ENCODE peak calls at places on chromosome 15, in ten cellular contexts. One of them, this sample, is unnamed.
A peak's percentile ranks its signal among the peaks of the same experiment; 100 is the strongest.

GRCh38 chr15:101372149-101372577 is 77.1 kb upstream of the SNRPA1 start:
- DNase-seq in naive thymus-derived CD8-positive, alpha-beta T cell: no peak
- DNase-seq in psoas muscle: no peak
- DNase-seq in central memory CD4-positive, alpha-beta T cell: no peak
- DNase-seq in ascending aorta: no peak
- DNase-seq in hypothalamus: no peak
- DNase-seq in left colon: no peak
- DNase-seq in DMS153: no peak
- DNase-seq in NCI-H1105 treated with DMSO at 0.1 percent for 48 hours: no peak
- DNase-seq in activated CD8-positive, alpha-beta memory T cell treated with anti-CD3 and anti-CD28 coated beads for 4 hours: no peak
- DNase-seq in this sample: no peak

GRCh38 chr15:23823508-23823907 is 136.4 kb upstream of the NDN start:
- DNase-seq in naive thymus-derived CD8-positive, alpha-beta T cell: no peak
- DNase-seq in psoas muscle: no peak
- DNase-seq in central memory CD4-positive, alpha-beta T cell: no peak
- DNase-seq in ascending aorta: no peak
- DNase-seq in hypothalamus: no peak
- DNase-seq in left colon: peak; percentile 9
- DNase-seq in DMS153: no peak
- DNase-seq in NCI-H1105 treated with DMSO at 0.1 percent for 48 hours: no peak
- DNase-seq in activated CD8-positive, alpha-beta memory T cell treated with anti-CD3 and anti-CD28 coated beads for 4 hours: no peak
- DNase-seq in this sample: no peak

GRCh38 chr15:76345880-76346665 is 9.5 kb downstream of the ISL2 start:
- DNase-seq in naive thymus-derived CD8-positive, alpha-beta T cell: no peak
- DNase-seq in psoas muscle: no peak
- DNase-seq in central memory CD4-positive, alpha-beta T cell: no peak
- DNase-seq in ascending aorta: no peak
- DNase-seq in hypothalamus: no peak
- DNase-seq in left colon: peak; percentile 82
- DNase-seq in DMS153: no peak
- DNase-seq in NCI-H1105 treated with DMSO at 0.1 percent for 48 hours: no peak
- DNase-seq in activated CD8-positive, alpha-beta memory T cell treated with anti-CD3 and anti-CD28 coated beads for 4 hours: no peak
- DNase-seq in this sample: no peak

GRCh38 chr15:88702983-88703382 is 64.2 kb downstream of the ISG20 start:
- DNase-seq in naive thymus-derived CD8-positive, alpha-beta T cell: no peak
- DNase-seq in psoas muscle: no peak
- DNase-seq in central memory CD4-positive, alpha-beta T cell: no peak
- DNase-seq in ascending aorta: no peak
- DNase-seq in hypothalamus: no peak
- DNase-seq in left colon: no peak
- DNase-seq in DMS153: no peak
- DNase-seq in NCI-H1105 treated with DMSO at 0.1 percent for 48 hours: no peak
- DNase-seq in activated CD8-positive, alpha-beta memory T cell treated with anti-CD3 and anti-CD28 coated beads for 4 hours: no peak
- DNase-seq in this sample: no peak

GRCh38 chr15:51736069-51736468 is 1.4 kb downstream of the LYSMD2 start:
- DNase-seq in naive thymus-derived CD8-positive, alpha-beta T cell: no peak
- DNase-seq in psoas muscle: no peak
- DNase-seq in central memory CD4-positive, alpha-beta T cell: no peak
- DNase-seq in ascending aorta: no peak
- DNase-seq in hypothalamus: no peak
- DNase-seq in left colon: no peak
- DNase-seq in DMS153: no peak
- DNase-seq in NCI-H1105 treated with DMSO at 0.1 percent for 48 hours: no peak
- DNase-seq in activated CD8-positive, alpha-beta memory T cell treated with anti-CD3 and anti-CD28 coated beads for 4 hours: no peak
- DNase-seq in this sample: no peak

GRCh38 chr15:93067649-93068085 is 21.3 kb downstream of the RGMA start:
- DNase-seq in naive thymus-derived CD8-positive, alpha-beta T cell: no peak
- DNase-seq in psoas muscle: peak; percentile 54
- DNase-seq in central memory CD4-positive, alpha-beta T cell: no peak
- DNase-seq in ascending aorta: no peak
- DNase-seq in hypothalamus: no peak
- DNase-seq in left colon: no peak
- DNase-seq in DMS153: no peak
- DNase-seq in NCI-H1105 treated with DMSO at 0.1 percent for 48 hours: no peak
- DNase-seq in activated CD8-positive, alpha-beta memory T cell treated with anti-CD3 and anti-CD28 coated beads for 4 hours: no peak
- DNase-seq in this sample: no peak

GRCh38 chr15:76987896-76988860 is 6.7 kb upstream of the PSTPIP1 start:
- DNase-seq in naive thymus-derived CD8-positive, alpha-beta T cell: no peak
- DNase-seq in psoas muscle: peak; percentile 76
- DNase-seq in central memory CD4-positive, alpha-beta T cell: no peak
- DNase-seq in ascending aorta: peak; percentile 65
- DNase-seq in hypothalamus: no peak
- DNase-seq in left colon: peak; percentile 60
- DNase-seq in DMS153: no peak
- DNase-seq in NCI-H1105 treated with DMSO at 0.1 percent for 48 hours: no peak
- DNase-seq in activated CD8-positive, alpha-beta memory T cell treated with anti-CD3 and anti-CD28 coated beads for 4 hours: no peak
- DNase-seq in this sample: no peak

GRCh38 chr15:58932791-58933310 is 628 bp downstream of the SLTM start:
- DNase-seq in naive thymus-derived CD8-positive, alpha-beta T cell: no peak
- DNase-seq in psoas muscle: no peak
- DNase-seq in central memory CD4-positive, alpha-beta T cell: no peak
- DNase-seq in ascending aorta: no peak
- DNase-seq in hypothalamus: no peak
- DNase-seq in left colon: no peak
- DNase-seq in DMS153: no peak
- DNase-seq in NCI-H1105 treated with DMSO at 0.1 percent for 48 hours: peak; percentile 47
- DNase-seq in activated CD8-positive, alpha-beta memory T cell treated with anti-CD3 and anti-CD28 coated beads for 4 hours: no peak
- DNase-seq in this sample: peak; percentile 54

GRCh38 chr15:83046558-83047127 is 20.4 kb downstream of the BTBD1 start:
- DNase-seq in naive thymus-derived CD8-positive, alpha-beta T cell: no peak
- DNase-seq in psoas muscle: no peak
- DNase-seq in central memory CD4-positive, alpha-beta T cell: no peak
- DNase-seq in ascending aorta: no peak
- DNase-seq in hypothalamus: no peak
- DNase-seq in left colon: no peak
- DNase-seq in DMS153: no peak
- DNase-seq in NCI-H1105 treated with DMSO at 0.1 percent for 48 hours: no peak
- DNase-seq in activated CD8-positive, alpha-beta memory T cell treated with anti-CD3 and anti-CD28 coated beads for 4 hours: no peak
- DNase-seq in this sample: no peak

GRCh38 chr15:79702621-79703020 is 194.2 kb downstream of the MTHFS start:
- DNase-seq in naive thymus-derived CD8-positive, alpha-beta T cell: no peak
- DNase-seq in psoas muscle: no peak
- DNase-seq in central memory CD4-positive, alpha-beta T cell: no peak
- DNase-seq in ascending aorta: no peak
- DNase-seq in hypothalamus: no peak
- DNase-seq in left colon: no peak
- DNase-seq in DMS153: no peak
- DNase-seq in NCI-H1105 treated with DMSO at 0.1 percent for 48 hours: no peak
- DNase-seq in activated CD8-positive, alpha-beta memory T cell treated with anti-CD3 and anti-CD28 coated beads for 4 hours: no peak
- DNase-seq in this sample: no peak

GRCh38 chr15:64842099-64842940 is 605 bp downstream of the PLEKHO2 start:
- DNase-seq in naive thymus-derived CD8-positive, alpha-beta T cell: peak; percentile 53
- DNase-seq in psoas muscle: peak; percentile 49
- DNase-seq in central memory CD4-positive, alpha-beta T cell: no peak
- DNase-seq in ascending aorta: peak; percentile 78
- DNase-seq in hypothalamus: no peak
- DNase-seq in left colon: no peak
- DNase-seq in DMS153: no peak
- DNase-seq in NCI-H1105 treated with DMSO at 0.1 percent for 48 hours: no peak
- DNase-seq in activated CD8-positive, alpha-beta memory T cell treated with anti-CD3 and anti-CD28 coated beads for 4 hours: no peak
- DNase-seq in this sample: no peak

GRCh38 chr15:91956026-91956723 is 102.7 kb downstream of the SLCO3A1 start:
- DNase-seq in naive thymus-derived CD8-positive, alpha-beta T cell: no peak
- DNase-seq in psoas muscle: no peak
- DNase-seq in central memory CD4-positive, alpha-beta T cell: no peak
- DNase-seq in ascending aorta: no peak
- DNase-seq in hypothalamus: no peak
- DNase-seq in left colon: no peak
- DNase-seq in DMS153: no peak
- DNase-seq in NCI-H1105 treated with DMSO at 0.1 percent for 48 hours: no peak
- DNase-seq in activated CD8-positive, alpha-beta memory T cell treated with anti-CD3 and anti-CD28 coated beads for 4 hours: no peak
- DNase-seq in this sample: no peak

GRCh38 chr15:39040861-39041260 is 476.2 kb upstream of the RASGRP1 start:
- DNase-seq in naive thymus-derived CD8-positive, alpha-beta T cell: no peak
- DNase-seq in psoas muscle: no peak
- DNase-seq in central memory CD4-positive, alpha-beta T cell: no peak
- DNase-seq in ascending aorta: no peak
- DNase-seq in hypothalamus: no peak
- DNase-seq in left colon: no peak
- DNase-seq in DMS153: no peak
- DNase-seq in NCI-H1105 treated with DMSO at 0.1 percent for 48 hours: no peak
- DNase-seq in activated CD8-positive, alpha-beta memory T cell treated with anti-CD3 and anti-CD28 coated beads for 4 hours: no peak
- DNase-seq in this sample: no peak

GRCh38 chr15:69060744-69061143 is 46.2 kb downstream of the NOX5 start:
- DNase-seq in naive thymus-derived CD8-positive, alpha-beta T cell: no peak
- DNase-seq in psoas muscle: no peak
- DNase-seq in central memory CD4-positive, alpha-beta T cell: peak; percentile 9
- DNase-seq in ascending aorta: no peak
- DNase-seq in hypothalamus: no peak
- DNase-seq in left colon: no peak
- DNase-seq in DMS153: no peak
- DNase-seq in NCI-H1105 treated with DMSO at 0.1 percent for 48 hours: no peak
- DNase-seq in activated CD8-positive, alpha-beta memory T cell treated with anti-CD3 and anti-CD28 coated beads for 4 hours: no peak
- DNase-seq in this sample: no peak

GRCh38 chr15:73867956-73868355 is 5.4 kb upstream of the TBC1D21 start:
- DNase-seq in naive thymus-derived CD8-positive, alpha-beta T cell: peak; percentile 26
- DNase-seq in psoas muscle: no peak
- DNase-seq in central memory CD4-positive, alpha-beta T cell: no peak
- DNase-seq in ascending aorta: no peak
- DNase-seq in hypothalamus: no peak
- DNase-seq in left colon: no peak
- DNase-seq in DMS153: no peak
- DNase-seq in NCI-H1105 treated with DMSO at 0.1 percent for 48 hours: no peak
- DNase-seq in activated CD8-positive, alpha-beta memory T cell treated with anti-CD3 and anti-CD28 coated beads for 4 hours: no peak
- DNase-seq in this sample: no peak

GRCh38 chr15:68791431-68792283 is 29.0 kb downstream of the ANP32A start:
- DNase-seq in naive thymus-derived CD8-positive, alpha-beta T cell: peak; percentile 83
- DNase-seq in psoas muscle: no peak
- DNase-seq in central memory CD4-positive, alpha-beta T cell: peak; percentile 57
- DNase-seq in ascending aorta: no peak
- DNase-seq in hypothalamus: no peak
- DNase-seq in left colon: no peak
- DNase-seq in DMS153: no peak
- DNase-seq in NCI-H1105 treated with DMSO at 0.1 percent for 48 hours: no peak
- DNase-seq in activated CD8-positive, alpha-beta memory T cell treated with anti-CD3 and anti-CD28 coated beads for 4 hours: peak; percentile 43
- DNase-seq in this sample: no peak

GRCh38 chr15:101167791-101168462 is 83.9 kb downstream of the CHSY1 start:
- DNase-seq in naive thymus-derived CD8-positive, alpha-beta T cell: peak; percentile 71
- DNase-seq in psoas muscle: peak; percentile 67
- DNase-seq in central memory CD4-positive, alpha-beta T cell: peak; percentile 32
- DNase-seq in ascending aorta: peak; percentile 92
- DNase-seq in hypothalamus: peak; percentile 35
- DNase-seq in left colon: peak; percentile 33
- DNase-seq in DMS153: no peak
- DNase-seq in NCI-H1105 treated with DMSO at 0.1 percent for 48 hours: no peak
- DNase-seq in activated CD8-positive, alpha-beta memory T cell treated with anti-CD3 and anti-CD28 coated beads for 4 hours: peak; percentile 59
- DNase-seq in this sample: peak; percentile 42

GRCh38 chr15:33149919-33150318 is 44.6 kb downstream of the FMN1 start:
- DNase-seq in naive thymus-derived CD8-positive, alpha-beta T cell: no peak
- DNase-seq in psoas muscle: no peak
- DNase-seq in central memory CD4-positive, alpha-beta T cell: no peak
- DNase-seq in ascending aorta: no peak
- DNase-seq in hypothalamus: no peak
- DNase-seq in left colon: no peak
- DNase-seq in DMS153: no peak
- DNase-seq in NCI-H1105 treated with DMSO at 0.1 percent for 48 hours: no peak
- DNase-seq in activated CD8-positive, alpha-beta memory T cell treated with anti-CD3 and anti-CD28 coated beads for 4 hours: no peak
- DNase-seq in this sample: no peak

GRCh38 chr15:70530906-70531305 is 232.5 kb downstream of the UACA start:
- DNase-seq in naive thymus-derived CD8-positive, alpha-beta T cell: no peak
- DNase-seq in psoas muscle: no peak
- DNase-seq in central memory CD4-positive, alpha-beta T cell: no peak
- DNase-seq in ascending aorta: no peak
- DNase-seq in hypothalamus: no peak
- DNase-seq in left colon: no peak
- DNase-seq in DMS153: no peak
- DNase-seq in NCI-H1105 treated with DMSO at 0.1 percent for 48 hours: no peak
- DNase-seq in activated CD8-positive, alpha-beta memory T cell treated with anti-CD3 and anti-CD28 coated beads for 4 hours: no peak
- DNase-seq in this sample: no peak

GRCh38 chr15:85543741-85544155 is 163.3 kb downstream of the AKAP13 start:
- DNase-seq in naive thymus-derived CD8-positive, alpha-beta T cell: peak; percentile 69
- DNase-seq in psoas muscle: peak; percentile 32
- DNase-seq in central memory CD4-positive, alpha-beta T cell: peak; percentile 23
- DNase-seq in ascending aorta: peak; percentile 80
- DNase-seq in hypothalamus: no peak
- DNase-seq in left colon: peak; percentile 87
- DNase-seq in DMS153: peak; percentile 60
- DNase-seq in NCI-H1105 treated with DMSO at 0.1 percent for 48 hours: peak; percentile 79
- DNase-seq in activated CD8-positive, alpha-beta memory T cell treated with anti-CD3 and anti-CD28 coated beads for 4 hours: no peak
- DNase-seq in this sample: peak; percentile 86

GRCh38 chr15:58748787-58749531 is 548 bp downstream of the ADAM10 start:
- DNase-seq in naive thymus-derived CD8-positive, alpha-beta T cell: peak; percentile 67
- DNase-seq in psoas muscle: peak; percentile 49
- DNase-seq in central memory CD4-positive, alpha-beta T cell: peak; percentile 24
- DNase-seq in ascending aorta: peak; percentile 72
- DNase-seq in hypothalamus: peak; percentile 57
- DNase-seq in left colon: peak; percentile 67
- DNase-seq in DMS153: no peak
- DNase-seq in NCI-H1105 treated with DMSO at 0.1 percent for 48 hours: peak; percentile 76
- DNase-seq in activated CD8-positive, alpha-beta memory T cell treated with anti-CD3 and anti-CD28 coated beads for 4 hours: no peak
- DNase-seq in this sample: peak; percentile 49

GRCh38 chr15:50911641-50912040 is 3.2 kb downstream of the AP4E1 start:
- DNase-seq in naive thymus-derived CD8-positive, alpha-beta T cell: no peak
- DNase-seq in psoas muscle: no peak
- DNase-seq in central memory CD4-positive, alpha-beta T cell: no peak
- DNase-seq in ascending aorta: no peak
- DNase-seq in hypothalamus: no peak
- DNase-seq in left colon: no peak
- DNase-seq in DMS153: no peak
- DNase-seq in NCI-H1105 treated with DMSO at 0.1 percent for 48 hours: no peak
- DNase-seq in activated CD8-positive, alpha-beta memory T cell treated with anti-CD3 and anti-CD28 coated beads for 4 hours: no peak
- DNase-seq in this sample: no peak

GRCh38 chr15:68924866-68925599 is 5.3 kb upstream of the SPESP1 start:
- DNase-seq in naive thymus-derived CD8-positive, alpha-beta T cell: peak; percentile 78
- DNase-seq in psoas muscle: peak; percentile 72
- DNase-seq in central memory CD4-positive, alpha-beta T cell: peak; percentile 26
- DNase-seq in ascending aorta: peak; percentile 86
- DNase-seq in hypothalamus: peak; percentile 63
- DNase-seq in left colon: peak; percentile 76
- DNase-seq in DMS153: peak; percentile 10
- DNase-seq in NCI-H1105 treated with DMSO at 0.1 percent for 48 hours: peak; percentile 74
- DNase-seq in activated CD8-positive, alpha-beta memory T cell treated with anti-CD3 and anti-CD28 coated beads for 4 hours: peak; percentile 16
- DNase-seq in this sample: peak; percentile 69

GRCh38 chr15:80188293-80188692 is 35.5 kb downstream of the FAH start:
- DNase-seq in naive thymus-derived CD8-positive, alpha-beta T cell: no peak
- DNase-seq in psoas muscle: no peak
- DNase-seq in central memory CD4-positive, alpha-beta T cell: no peak
- DNase-seq in ascending aorta: no peak
- DNase-seq in hypothalamus: no peak
- DNase-seq in left colon: no peak
- DNase-seq in DMS153: no peak
- DNase-seq in NCI-H1105 treated with DMSO at 0.1 percent for 48 hours: no peak
- DNase-seq in activated CD8-positive, alpha-beta memory T cell treated with anti-CD3 and anti-CD28 coated beads for 4 hours: no peak
- DNase-seq in this sample: no peak

GRCh38 chr15:84752700-84753099 is 4.3 kb downstream of the ZNF592 start:
- DNase-seq in naive thymus-derived CD8-positive, alpha-beta T cell: no peak
- DNase-seq in psoas muscle: no peak
- DNase-seq in central memory CD4-positive, alpha-beta T cell: no peak
- DNase-seq in ascending aorta: no peak
- DNase-seq in hypothalamus: no peak
- DNase-seq in left colon: no peak
- DNase-seq in DMS153: no peak
- DNase-seq in NCI-H1105 treated with DMSO at 0.1 percent for 48 hours: no peak
- DNase-seq in activated CD8-positive, alpha-beta memory T cell treated with anti-CD3 and anti-CD28 coated beads for 4 hours: no peak
- DNase-seq in this sample: no peak

GRCh38 chr15:39605146-39605545 is 24.3 kb downstream of the THBS1 start:
- DNase-seq in naive thymus-derived CD8-positive, alpha-beta T cell: no peak
- DNase-seq in psoas muscle: no peak
- DNase-seq in central memory CD4-positive, alpha-beta T cell: no peak
- DNase-seq in ascending aorta: no peak
- DNase-seq in hypothalamus: no peak
- DNase-seq in left colon: no peak
- DNase-seq in DMS153: no peak
- DNase-seq in NCI-H1105 treated with DMSO at 0.1 percent for 48 hours: no peak
- DNase-seq in activated CD8-positive, alpha-beta memory T cell treated with anti-CD3 and anti-CD28 coated beads for 4 hours: no peak
- DNase-seq in this sample: no peak

GRCh38 chr15:55348281-55348778 is 29.3 kb downstream of the PIGB start:
- DNase-seq in naive thymus-derived CD8-positive, alpha-beta T cell: no peak
- DNase-seq in psoas muscle: no peak
- DNase-seq in central memory CD4-positive, alpha-beta T cell: no peak
- DNase-seq in ascending aorta: no peak
- DNase-seq in hypothalamus: no peak
- DNase-seq in left colon: no peak
- DNase-seq in DMS153: no peak
- DNase-seq in NCI-H1105 treated with DMSO at 0.1 percent for 48 hours: no peak
- DNase-seq in activated CD8-positive, alpha-beta memory T cell treated with anti-CD3 and anti-CD28 coated beads for 4 hours: no peak
- DNase-seq in this sample: no peak